ENCODE peak calls at places on chromosomes 6 and 20, in five cellular contexts. N, H, B, T and O are unnamed samples.

GRCh38 chr20:61958773-61959172 is 106.9 kb downstream of the TAF4 start:
- DNase-seq in T (no peak), N (no peak), H (no peak), B (peak), O (no peak)

GRCh38 chr6:4180653-4181255 is 45.4 kb upstream of the ECI2 start:
- DNase-seq in B (no peak), N (no peak), T (no peak), H (no peak), O (no peak)

GRCh38 chr20:34024733-34025351 is 31.1 kb downstream of the RALY start:
- DNase-seq in H (no peak), T (peak), B (no peak), N (no peak), O (no peak)

GRCh38 chr20:3040086-3040485 is 3.3 kb upstream of the GNRH2 start:
- DNase-seq in N (no peak), H (no peak), B (no peak), T (no peak), O (no peak)

GRCh38 chr6:49915035-49915434 is 48.7 kb upstream of the CRISP1 start:
- DNase-seq in H (no peak), N (no peak), T (no peak), B (no peak), O (no peak)

GRCh38 chr20:57716202-57716601 is 6.4 kb upstream of the PMEPA1 start:
- DNase-seq in N (no peak), B (no peak), T (no peak), H (no peak), O (no peak)

GRCh38 chr6:5672581-5673011 is 334.1 kb downstream of the NRN1 start:
- DNase-seq in N (peak), B (no peak), H (no peak), T (no peak), O (no peak)

GRCh38 chr6:145892026-145892425 is 72.1 kb downstream of the SHPRH start:
- DNase-seq in T (no peak), N (no peak), B (no peak), H (no peak), O (no peak)

GRCh38 chr20:1820137-1821074 is 74.8 kb upstream of the SIRPA start:
- DNase-seq in T (no peak), N (no peak), B (no peak), H (no peak), O (no peak)

GRCh38 chr6:46947497-46947896 is 25.8 kb upstream of the ADGRF5 start:
- DNase-seq in N (no peak), T (no peak), B (no peak), H (no peak), O (no peak)

GRCh38 chr6:138441965-138442364 is 37.9 kb downstream of the HEBP2 start:
- DNase-seq in B (no peak), N (no peak), H (no peak), T (no peak), O (no peak)

GRCh38 chr6:39189915-39190544 is 39.2 kb downstream of the KCNK5 start:
- DNase-seq in B (peak), N (no peak), T (peak), H (no peak), O (no peak)

GRCh38 chr6:146028250-146028789 is 542 bp upstream of the GRM1 start:
- DNase-seq in T (peak), N (peak), B (peak), H (no peak), O (peak)

GRCh38 chr20:46347831-46348230 is 39.5 kb upstream of the CDH22 start:
- DNase-seq in H (no peak), B (no peak), T (no peak), N (no peak), O (no peak)

GRCh38 chr6:108846628-108847027 is 1.6 kb upstream of the ARMC2 start:
- DNase-seq in B (no peak), H (no peak), N (no peak), T (no peak), O (no peak)

GRCh38 chr6:136647363-136647763 is 97.1 kb upstream of the MAP7 start:
- DNase-seq in T (no peak), B (no peak), N (peak), H (no peak), O (no peak)

GRCh38 chr6:129429953-129430352 is 280.0 kb downstream of the ARHGAP18 start:
- DNase-seq in H (no peak), N (no peak), B (no peak), T (no peak), O (no peak)

GRCh38 chr20:57435498-57436222 is 44.5 kb downstream of the RBM38 start:
- DNase-seq in N (no peak), T (peak), H (no peak), B (peak), O (peak)

GRCh38 chr6:18388252-18388651 is 1.1 kb downstream of the RNF144B start:
- DNase-seq in N (no peak), T (no peak), B (no peak), H (no peak), O (no peak)

GRCh38 chr20:45924391-45925261 is 9.9 kb upstream of the PCIF1 start:
- DNase-seq in N (peak), B (no peak), T (peak), H (no peak), O (no peak)

GRCh38 chr6:122799916-122800701 is 11.1 kb downstream of the SMPDL3A start:
- DNase-seq in B (no peak), H (no peak), T (no peak), N (no peak), O (no peak)

GRCh38 chr6:155125916-155126315 is 130.8 kb downstream of the TIAM2 start:
- DNase-seq in T (no peak), N (no peak), B (no peak), H (no peak), O (no peak)

GRCh38 chr6:151695181-151695580 is 112.3 kb upstream of the ESR1 start:
- DNase-seq in T (no peak), B (no peak), N (no peak), H (no peak), O (no peak)

GRCh38 chr6:7975764-7976146 is 65.2 kb upstream of the TXNDC5 start:
- DNase-seq in H (no peak), T (no peak), N (no peak), B (no peak), O (no peak)

GRCh38 chr6:68634503-68635411 is at the start of gene ADGRB3:
- DNase-seq in N (peak), H (no peak), B (peak), T (peak), O (peak)

GRCh38 chr6:50271266-50271665 is 221.5 kb upstream of the DEFB112 start:
- DNase-seq in B (no peak), N (no peak), T (no peak), H (no peak), O (no peak)

GRCh38 chr20:57654998-57655811 is 35.0 kb upstream of the ZBP1 start:
- DNase-seq in B (peak), T (peak), N (peak), H (peak), O (no peak)

GRCh38 chr6:140979642-140980091 is 1153.1 kb upstream of the GJE1 start:
- DNase-seq in N (peak), B (no peak), T (no peak), H (no peak), O (no peak)

GRCh38 chr20:59667131-59667530 is 62.8 kb downstream of the PHACTR3 start:
- DNase-seq in B (no peak), N (no peak), T (no peak), H (no peak), O (no peak)

GRCh38 chr6:6857528-6857927 is 250.2 kb upstream of the RREB1 start:
- DNase-seq in T (no peak), B (no peak), N (no peak), H (no peak), O (no peak)
- TF ChIP-seq CTCF in T (no peak), B (no peak), N (no peak), H (no peak), O (no peak)

DNA sequence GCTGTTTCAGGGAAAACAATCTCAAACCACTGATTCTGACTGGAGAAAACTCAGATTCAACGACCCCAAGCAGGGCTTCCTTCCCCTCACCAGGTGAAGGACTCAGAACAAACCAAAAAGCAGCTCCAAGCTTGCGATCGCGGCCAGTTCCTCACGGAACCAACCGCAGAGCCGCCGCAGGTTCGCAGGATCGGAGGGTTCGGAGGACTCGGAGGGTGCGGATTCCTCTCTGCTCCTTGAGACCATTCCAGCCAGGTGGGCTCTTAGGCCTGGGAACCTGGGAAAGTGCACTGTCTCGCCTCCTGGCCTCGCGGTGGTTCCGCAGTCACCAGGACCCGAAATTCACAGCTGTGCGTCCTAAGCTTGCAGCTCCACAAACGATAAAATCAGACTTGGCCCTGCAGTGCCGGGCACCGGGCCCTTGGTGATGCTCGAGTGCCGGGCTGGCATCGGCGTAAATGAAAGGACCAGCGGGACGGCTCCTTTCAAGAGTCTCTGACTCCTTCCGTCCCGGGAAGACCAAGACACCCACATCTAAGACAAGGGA is 70.0 kb upstream of the PRSS16 start:
- DNase-seq in N (peak), H (peak), T (peak), B (peak), O (peak)
- TF ChIP-seq CTCF in N (no peak), H (no peak), T (peak), B (peak), O (peak)

GRCh38 chr6:144286503-144287393 is 1.6 kb downstream of the UTRN start:
- DNase-seq in N (peak), T (peak), B (no peak), H (peak), O (peak)
- TF ChIP-seq CTCF in N (no peak), T (no peak), B (no peak), H (no peak), O (no peak)

DNA sequence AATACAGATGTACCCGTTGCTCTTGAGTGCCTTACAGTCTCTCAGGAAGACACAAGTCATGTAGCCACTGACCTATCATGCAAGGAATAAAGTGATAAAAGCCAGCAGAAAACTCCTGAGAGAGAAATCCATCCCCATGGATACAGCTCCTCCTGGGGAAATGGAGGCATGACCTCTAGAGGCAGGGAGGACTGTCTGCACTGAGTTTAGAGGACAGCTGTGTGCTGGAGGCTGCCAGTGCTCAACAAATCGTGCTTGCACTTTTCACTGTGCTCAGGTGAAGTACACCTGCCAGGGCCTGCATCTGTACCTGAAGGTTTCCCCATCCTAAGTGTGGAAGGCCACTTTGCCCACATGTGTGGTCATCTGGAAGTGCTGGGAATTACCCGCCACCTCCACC is 12.1 kb downstream of the CD93 start:
- DNase-seq in T (no peak), H (no peak), B (no peak), N (no peak), O (no peak)
- TF ChIP-seq CTCF in T (no peak), H (no peak), B (no peak), N (no peak), O (no peak)

GRCh38 chr20:51275181-51275580 is 252.3 kb upstream of the KCNG1 start:
- DNase-seq in H (no peak), N (no peak), B (no peak), T (no peak), O (no peak)
- TF ChIP-seq CTCF in H (no peak), N (no peak), B (no peak), T (no peak), O (no peak)

GRCh38 chr6:156851447-156851846 is 74.3 kb downstream of the ARID1B start:
- DNase-seq in H (no peak), B (no peak), N (no peak), T (no peak), O (no peak)

GRCh38 chr6:156853733-156854132 is 76.6 kb downstream of the ARID1B start:
- DNase-seq in B (no peak), H (no peak), T (no peak), N (no peak), O (no peak)

GRCh38 chr6:156850356-156850755 is 73.2 kb downstream of the ARID1B start:
- DNase-seq in H (no peak), T (no peak), B (no peak), N (no peak), O (no peak)

GRCh38 chr6:156852858-156853216 is 75.7 kb downstream of the ARID1B start:
- DNase-seq in H (no peak), B (no peak), T (no peak), N (no peak), O (no peak)

DNA sequence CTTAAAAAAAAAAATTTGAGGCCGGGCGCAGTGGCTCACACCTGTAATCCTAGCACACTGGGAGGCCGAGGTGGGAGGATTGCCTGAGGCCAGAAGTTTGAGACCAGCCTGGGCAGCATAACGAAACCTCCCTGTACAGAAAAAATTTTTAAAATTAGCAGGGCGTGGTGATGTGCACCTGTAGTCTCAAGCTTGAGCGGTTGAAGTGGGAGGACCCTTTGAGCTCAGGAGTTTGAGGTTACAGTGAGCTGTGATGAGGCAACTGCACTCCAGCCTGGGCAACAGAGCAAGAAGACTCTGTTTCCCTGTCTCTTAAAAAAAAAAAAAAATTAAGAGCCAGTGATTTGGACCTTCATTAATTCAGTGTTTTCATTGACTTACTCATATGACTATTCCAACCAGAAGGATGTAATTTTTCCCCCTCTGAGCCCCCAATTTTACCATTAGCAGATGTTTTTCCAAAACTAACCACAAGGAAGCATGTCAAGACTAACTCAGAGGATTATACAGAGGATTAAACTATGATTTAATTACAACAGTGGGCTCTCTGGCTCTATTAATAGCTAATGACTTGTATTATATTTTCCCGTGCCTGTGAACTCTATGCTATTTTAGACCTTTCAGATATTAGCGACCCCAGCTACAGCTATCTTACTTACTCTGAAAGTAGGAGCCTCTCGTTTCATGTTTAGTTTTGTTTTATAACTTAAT is 75.1 kb downstream of the ARID1B start:
- DNase-seq in B (no peak), H (no peak), N (no peak), T (no peak), O (no peak)
- TF ChIP-seq CTCF in B (no peak), H (no peak), N (no peak), T (no peak), O (no peak)

GRCh38 chr6:10307476-10307875 is 107.4 kb downstream of the TFAP2A start:
- DNase-seq in H (no peak), N (no peak), B (no peak), T (no peak), O (no peak)

GRCh38 chr6:10312445-10312844 is 102.4 kb downstream of the TFAP2A start:
- DNase-seq in T (no peak), N (no peak), B (no peak), H (no peak), O (no peak)

GRCh38 chr6:10313799-10314162 is 101.1 kb downstream of the TFAP2A start:
- DNase-seq in B (no peak), N (no peak), T (no peak), H (no peak), O (no peak)

GRCh38 chr6:10309826-10310405 is 105.0 kb downstream of the TFAP2A start:
- DNase-seq in H (no peak), N (no peak), T (no peak), B (no peak), O (no peak)

DNA sequence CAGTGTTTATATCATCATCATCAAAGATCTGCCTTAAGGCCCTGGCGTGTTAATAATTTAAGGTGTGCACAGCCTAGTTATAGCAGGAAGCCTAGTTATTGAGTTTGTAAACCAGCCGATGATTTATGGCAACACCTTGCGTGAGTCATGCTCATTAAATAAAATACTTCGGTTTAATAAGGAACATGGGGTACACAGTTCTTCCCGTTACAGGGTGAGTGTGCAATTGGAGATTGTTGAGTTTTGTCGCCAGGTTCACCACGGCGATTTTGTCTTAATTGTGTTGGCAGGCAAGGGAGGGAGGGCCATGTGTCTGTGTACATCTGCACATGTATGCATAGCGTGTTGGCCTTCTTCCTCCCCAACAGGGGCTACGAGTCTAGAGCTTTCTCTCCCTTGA is 104.0 kb downstream of the TFAP2A start:
- DNase-seq in B (no peak), N (no peak), H (no peak), T (no peak), O (no peak)
- TF ChIP-seq CTCF in B (no peak), N (no peak), H (no peak), T (no peak), O (no peak)

GRCh38 chr20:19363439-19363838 is 151.0 kb downstream of the SLC24A3 start:
- DNase-seq in N (no peak), H (no peak), B (no peak), T (no peak), O (no peak)

GRCh38 chr20:19367591-19367990 is 155.1 kb downstream of the SLC24A3 start:
- DNase-seq in T (no peak), H (no peak), B (no peak), N (peak), O (no peak)

GRCh38 chr20:19361801-19362200 is 149.4 kb downstream of the SLC24A3 start:
- DNase-seq in B (no peak), H (no peak), N (no peak), T (no peak), O (no peak)
- TF ChIP-seq CTCF in B (no peak), H (no peak), N (no peak), T (no peak), O (no peak)

GRCh38 chr6:69868252-69868804 is 2.0 kb downstream of the COL19A1 start:
- DNase-seq in N (no peak), B (no peak), H (no peak), T (no peak), O (no peak)
- TF ChIP-seq CTCF in N (no peak), B (no peak), H (no peak), T (no peak), O (no peak)

DNA sequence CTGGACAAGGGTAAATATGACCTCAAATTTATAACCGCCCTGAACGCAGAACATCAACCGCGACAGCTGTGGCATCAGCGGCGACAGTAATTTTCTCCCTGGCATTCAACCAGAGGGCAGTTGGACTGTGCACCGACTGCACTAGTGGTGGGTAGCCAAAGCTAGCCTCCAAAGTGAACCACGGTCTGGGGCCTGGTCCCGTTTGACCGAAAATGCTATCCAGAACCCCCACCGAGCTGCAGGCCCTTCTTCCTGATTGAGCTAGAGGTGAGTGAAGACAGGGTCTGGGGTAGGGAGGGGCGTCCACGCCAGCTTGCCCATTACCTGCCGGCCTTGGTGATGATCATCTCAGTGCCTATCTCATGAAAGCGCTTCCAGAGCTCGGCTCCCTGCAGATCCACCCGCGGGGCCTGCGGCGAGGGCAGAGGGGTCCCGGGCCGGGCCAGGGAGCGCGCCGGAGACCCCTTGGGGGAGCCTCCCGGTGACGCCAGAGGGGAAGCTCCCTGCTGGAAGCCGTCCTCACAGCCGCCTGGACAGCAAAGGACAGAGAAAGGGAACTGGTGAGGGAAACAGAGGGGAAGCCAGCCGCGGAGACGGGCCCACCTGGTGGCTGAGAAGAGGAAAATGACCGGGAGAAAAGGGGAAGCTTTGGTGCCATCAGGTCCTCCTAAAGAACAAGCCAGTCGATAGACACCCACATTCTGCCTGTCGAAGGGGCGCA is 2.0 kb downstream of the TBX18 start:
- DNase-seq in N (no peak), T (no peak), H (no peak), B (no peak), O (no peak)
- TF ChIP-seq CTCF in N (no peak), T (no peak), H (no peak), B (no peak), O (no peak)